ENCODE peak calls at places on chromosomes 16 and 17, in six cellular contexts. A, T, P, U, N and X are unnamed samples.

GRCh38 chr16:68469728-68470460 is 21.6 kb upstream of the SMPD3 start:
- DNase-seq in A (no peak), T (no peak), P (no peak), U (no peak), N (no peak), X (no peak)

GRCh38 chr17:78257810-78258322 is 26.4 kb downstream of the TMEM235 start:
- DNase-seq in A (no peak), T (peak), P (no peak), U (no peak), N (peak), X (peak)

GRCh38 chr16:69351309-69352027 is at the start of gene TMED6:
- DNase-seq in A (no peak), T (no peak), P (no peak), U (no peak), N (no peak), X (no peak)

GRCh38 chr17:57475786-57476185 is 219.5 kb downstream of the MSI2 start:
- DNase-seq in A (no peak), T (no peak), P (no peak), U (no peak), N (no peak), X (no peak)

GRCh38 chr17:67569873-67570272 is 147.9 kb upstream of the NOL11 start:
- DNase-seq in A (no peak), T (no peak), P (no peak), U (no peak), N (no peak), X (no peak)

GRCh38 chr17:47948706-47949196 is 7.4 kb downstream of the PNPO start:
- DNase-seq in A (no peak), T (no peak), P (no peak), U (no peak), N (no peak), X (no peak)

GRCh38 chr17:37273419-37274051 is 102.2 kb upstream of the C17orf78 start:
- DNase-seq in A (peak), T (peak), P (no peak), U (no peak), N (no peak), X (peak)

GRCh38 chr17:78276499-78276898 is 45.1 kb downstream of the TMEM235 start:
- DNase-seq in A (no peak), T (no peak), P (no peak), U (no peak), N (no peak), X (no peak)

GRCh38 chr16:72203401-72203800 is 31.4 kb upstream of the PMFBP1 start:
- DNase-seq in A (no peak), T (peak), P (no peak), U (no peak), N (no peak), X (peak)

GRCh38 chr16:67504190-67505021 is 21.1 kb upstream of the AGRP start:
- DNase-seq in A (no peak), T (peak), P (no peak), U (no peak), N (no peak), X (no peak)

GRCh38 chr16:69244336-69244735 is 57.4 kb downstream of the SNTB2 start:
- DNase-seq in A (no peak), T (no peak), P (no peak), U (no peak), N (no peak), X (no peak)

GRCh38 chr17:80432961-80433550 is 18.1 kb downstream of the ENDOV start:
- DNase-seq in A (no peak), T (no peak), P (no peak), U (no peak), N (no peak), X (no peak)

GRCh38 chr16:17160285-17160854 is 310.4 kb downstream of the XYLT1 start:
- DNase-seq in A (peak), T (peak), P (no peak), U (peak), N (no peak), X (no peak)

GRCh38 chr16:89335803-89336485 is 118.4 kb downstream of the ZNF778 start:
- DNase-seq in A (no peak), T (no peak), P (no peak), U (no peak), N (no peak), X (no peak)

GRCh38 chr17:61942085-61942484 is 14.3 kb upstream of the INTS2 start:
- DNase-seq in A (no peak), T (no peak), P (no peak), U (no peak), N (no peak), X (no peak)

GRCh38 chr16:84013787-84014569 is 28.6 kb downstream of the SLC38A8 start:
- DNase-seq in A (peak), T (peak), P (peak), U (peak), N (peak), X (peak)

GRCh38 chr16:72856797-72857196 is 191.1 kb downstream of the ZFHX3 start:
- DNase-seq in A (peak), T (no peak), P (no peak), U (no peak), N (no peak), X (no peak)

GRCh38 chr16:66948034-66948821 is 12.8 kb upstream of the CES3 start:
- DNase-seq in A (no peak), T (no peak), P (no peak), U (no peak), N (no peak), X (no peak)

GRCh38 chr17:63369233-63369632 is 76.9 kb downstream of the CYB561 start:
- DNase-seq in A (no peak), T (peak), P (no peak), U (no peak), N (peak), X (peak)

GRCh38 chr17:55722742-55723487 is at the start of gene TMEM100:
- DNase-seq in A (peak), T (peak), P (no peak), U (no peak), N (no peak), X (peak)

GRCh38 chr16:81567987-81568748 is 123.6 kb downstream of the CMIP start:
- DNase-seq in A (no peak), T (peak), P (no peak), U (no peak), N (no peak), X (peak)

GRCh38 chr17:964881-965280 is 14.7 kb downstream of the NXN start:
- DNase-seq in A (no peak), T (no peak), P (no peak), U (no peak), N (no peak), X (no peak)

GRCh38 chr16:68147438-68147837 is 62.3 kb downstream of the NFATC3 start:
- DNase-seq in A (no peak), T (no peak), P (no peak), U (no peak), N (no peak), X (peak)

GRCh38 chr17:2398655-2399571 is 1.9 kb downstream of the MNT start:
- DNase-seq in A (peak), T (peak), P (no peak), U (peak), N (no peak), X (peak)

GRCh38 chr17:82338858-82339633 is 5.5 kb upstream of the SECTM1 start:
- DNase-seq in A (peak), T (peak), P (no peak), U (no peak), N (peak), X (peak)

GRCh38 chr17:2087597-2088211 is 32.8 kb downstream of the HIC1 start:
- DNase-seq in A (no peak), T (peak), P (no peak), U (no peak), N (no peak), X (peak)

DNA sequence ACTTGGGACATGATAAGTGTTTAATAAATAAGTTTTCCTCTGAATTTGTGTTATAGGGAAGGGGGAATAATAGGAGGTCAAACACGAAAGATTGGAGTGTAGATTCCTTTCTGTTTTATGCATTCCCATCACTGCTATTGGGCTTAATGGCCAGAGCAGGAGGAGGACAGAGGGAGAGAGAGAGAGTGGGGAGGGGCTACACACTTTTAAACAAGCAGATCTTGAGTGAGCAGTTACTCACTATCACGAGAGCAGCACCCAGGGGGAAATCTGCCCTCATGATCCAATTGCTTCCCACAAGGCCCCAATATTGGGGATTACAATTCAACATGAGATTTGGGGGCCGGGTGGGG is 505.0 kb downstream of the GRIN2A start:
- DNase-seq in A (peak), T (no peak), P (no peak), U (no peak), N (no peak), X (no peak)
- H2BK120ac ChIP-seq in A (no peak), T (no peak), P (peak), U (no peak), N (no peak), X (no peak)

DNA sequence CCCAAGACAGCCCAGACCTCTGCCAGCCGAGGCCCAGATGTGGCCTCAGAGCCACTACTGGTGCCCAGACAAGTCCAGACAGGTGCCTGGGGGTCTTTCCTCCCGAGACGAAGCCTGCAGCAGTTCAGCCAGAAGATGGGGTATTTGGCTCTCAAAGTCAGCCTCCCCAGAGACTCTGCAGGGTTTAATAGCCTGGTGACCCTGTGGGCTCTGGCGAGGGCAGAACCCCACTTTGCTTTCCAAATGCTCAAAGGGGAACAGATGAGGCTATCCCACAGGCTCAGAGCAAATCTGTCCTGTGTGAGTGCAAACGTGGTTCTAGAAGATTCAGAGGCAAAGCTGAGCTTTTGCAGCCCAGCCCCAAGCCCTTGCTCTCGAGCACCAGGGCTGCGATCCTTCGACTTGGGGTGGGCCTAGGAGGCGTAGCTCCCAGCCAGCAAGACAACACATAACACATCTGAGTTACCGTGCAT is 236.0 kb downstream of the MRTFB start:
- DNase-seq in A (peak), T (no peak), P (no peak), U (no peak), N (no peak), X (no peak)
- H3K4me3 ChIP-seq in A (no peak), T (no peak), P (no peak), U (no peak), N (no peak), X (no peak)

GRCh38 chr17:73189417-73190099 is 3.3 kb upstream of the COG1 start:
- DNase-seq in A (peak), T (peak), P (no peak), U (peak), N (peak), X (peak)

GRCh38 chr17:73194514-73195222 is 1.8 kb downstream of the COG1 start:
- DNase-seq in A (no peak), T (peak), P (no peak), U (no peak), N (no peak), X (peak)

GRCh38 chr17:73192219-73192893 is 499 bp upstream of the COG1 start:
- DNase-seq in A (peak), T (peak), P (no peak), U (peak), N (peak), X (peak)

GRCh38 chr17:73192894-73193701 is at the start of gene COG1:
- DNase-seq in A (peak), T (peak), P (no peak), U (peak), N (peak), X (peak)

DNA sequence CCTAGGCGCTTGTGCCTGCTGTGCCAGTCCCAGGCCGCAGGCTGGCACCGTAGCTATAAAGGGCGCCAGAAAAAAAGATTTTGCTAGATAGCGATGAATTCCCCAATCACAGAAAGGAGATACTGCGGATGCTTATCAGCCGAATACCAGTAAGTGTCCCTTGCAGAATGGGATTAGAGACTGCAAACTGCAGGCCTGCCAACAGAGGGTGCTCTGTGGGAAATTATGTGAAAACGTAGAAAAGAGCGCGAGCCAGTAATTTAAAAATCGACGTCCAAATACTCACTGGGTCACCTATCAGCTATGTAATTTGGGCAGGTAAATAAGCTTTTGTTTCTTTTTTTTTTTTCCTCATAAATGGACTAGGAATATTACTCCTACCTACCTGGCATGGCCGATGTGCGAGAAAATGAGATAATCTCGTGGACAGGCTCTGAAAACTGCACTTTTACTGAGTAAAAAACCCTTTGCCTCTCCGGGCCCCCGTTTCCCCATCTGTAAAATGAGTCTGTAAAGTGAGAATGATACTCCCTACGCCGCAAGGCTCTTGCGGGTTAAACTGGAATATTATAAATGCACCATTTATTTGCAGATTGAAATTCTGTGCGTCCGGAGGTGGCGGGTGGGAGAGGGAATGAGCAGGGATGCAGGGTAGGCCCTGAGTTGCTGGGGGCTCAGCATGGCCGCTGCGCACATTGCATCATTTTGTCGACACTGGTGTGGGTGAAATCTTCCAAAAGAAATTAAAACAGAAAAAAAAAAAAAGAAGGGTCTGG is 1.2 kb upstream of the COG1 start:
- DNase-seq in A (peak), T (peak), P (no peak), U (peak), N (peak), X (peak)
- H2BK120ac ChIP-seq in A (peak), T (no peak), P (no peak), U (no peak), N (no peak), X (no peak)

GRCh38 chr17:40500190-40500589 is 1.2 kb downstream of the TNS4 start:
- DNase-seq in A (no peak), T (no peak), P (no peak), U (no peak), N (no peak), X (no peak)
- H3K4me3 ChIP-seq in A (no peak), T (no peak), P (no peak), U (no peak), N (no peak), X (no peak)

GRCh38 chr16:57637424-57637823 is 9.0 kb downstream of the ADGRG1 start:
- DNase-seq in A (no peak), T (no peak), P (no peak), U (peak), N (no peak), X (no peak)

GRCh38 chr16:57637020-57637419 is 8.6 kb downstream of the ADGRG1 start:
- DNase-seq in A (no peak), T (no peak), P (no peak), U (no peak), N (no peak), X (no peak)

GRCh38 chr16:57635266-57636097 is 7.1 kb downstream of the ADGRG1 start:
- DNase-seq in A (no peak), T (no peak), P (no peak), U (no peak), N (no peak), X (no peak)

GRCh38 chr16:57637965-57638364 is 9.5 kb downstream of the ADGRG1 start:
- DNase-seq in A (no peak), T (no peak), P (no peak), U (no peak), N (no peak), X (no peak)

DNA sequence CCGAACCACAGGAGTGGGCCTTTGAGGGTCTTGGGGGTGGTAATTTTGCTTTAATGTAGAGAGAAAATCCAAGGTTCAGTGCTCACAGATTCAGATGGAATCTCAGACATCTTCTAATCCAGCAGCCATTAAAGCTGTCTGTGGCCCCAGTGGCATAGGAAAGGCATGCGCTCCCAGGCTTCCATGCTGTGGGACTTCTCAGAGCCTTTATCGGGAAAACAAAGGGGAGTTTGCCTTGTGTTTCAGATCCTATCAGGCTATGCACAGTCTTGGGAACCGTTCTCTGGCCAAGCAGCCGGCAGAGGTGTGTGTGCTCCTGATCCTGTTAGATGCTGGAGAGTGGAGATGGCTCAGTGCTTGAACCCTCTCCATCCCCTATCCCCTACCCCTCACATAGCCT is 7.8 kb downstream of the ADGRG1 start:
- DNase-seq in A (no peak), T (no peak), P (no peak), U (no peak), N (no peak), X (no peak)
- H2BK120ac ChIP-seq in A (no peak), T (no peak), P (no peak), U (peak), N (no peak), X (no peak)

DNA sequence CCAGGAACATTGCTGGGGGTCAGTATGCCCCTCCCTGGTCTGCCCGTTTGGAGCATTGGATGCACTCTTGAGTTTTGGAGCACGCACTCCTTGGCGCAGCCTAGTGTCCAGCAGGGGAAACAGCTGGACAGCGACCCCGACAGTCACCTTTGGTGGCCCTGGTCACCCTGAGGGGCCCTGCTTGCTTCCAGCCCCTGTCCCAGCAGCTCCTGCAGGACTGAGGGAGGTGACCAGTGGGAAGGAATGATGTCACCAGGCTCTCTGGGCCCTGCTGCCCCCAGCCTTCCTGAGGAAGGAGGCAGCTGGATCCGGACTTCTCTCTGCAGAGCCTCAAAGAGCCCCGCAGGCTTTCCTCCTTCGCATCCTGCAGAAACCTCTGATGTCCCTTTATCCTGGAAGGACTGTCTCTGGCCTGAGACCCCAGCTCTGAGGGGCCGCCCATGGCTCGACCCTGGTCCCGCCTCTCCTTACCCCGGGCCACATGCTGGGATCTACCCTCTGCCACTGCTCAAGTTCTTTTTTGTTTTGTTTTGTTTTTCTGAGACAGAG is 11.8 kb downstream of the ZSCAN10 start:
- DNase-seq in A (no peak), T (no peak), P (no peak), U (no peak), N (no peak), X (no peak)
- H3K4me3 ChIP-seq in A (no peak), T (no peak), P (no peak), U (no peak), N (no peak), X (no peak)